ENCODE peak calls at places on chromosomes 5 and 9, in seven cellular contexts. X, S, Q, E, R, A and M are unnamed samples.

GRCh38 chr5:116572375-116573278 is 2.0 kb downstream of the SEMA6A start:
- DNase-seq in A (peak), S (no peak), R (no peak), E (peak), X (no peak), Q (no peak), M (no peak)

GRCh38 chr9:16985559-16986348 is 115.3 kb upstream of the BNC2 start:
- DNase-seq in Q (no peak), X (no peak), S (no peak), R (no peak), E (no peak), A (no peak), M (peak)

GRCh38 chr9:122367065-122367464 is 3.8 kb upstream of the PTGS1 start:
- DNase-seq in S (no peak), Q (no peak), R (no peak), X (no peak), E (no peak), A (no peak), M (no peak)

GRCh38 chr5:154968953-154969352 is 28.1 kb downstream of the MRPL22 start:
- DNase-seq in X (no peak), E (no peak), Q (peak), S (no peak), A (no peak), R (no peak), M (no peak)

GRCh38 chr9:70470050-70471015 is 55.9 kb upstream of the KLF9 start:
- DNase-seq in A (no peak), X (no peak), Q (no peak), E (no peak), S (peak), R (no peak), M (no peak)

GRCh38 chr5:16916262-16916878 is 19.7 kb downstream of the MYO10 start:
- DNase-seq in Q (no peak), S (no peak), R (no peak), X (peak), E (no peak), A (no peak), M (no peak)

GRCh38 chr5:111735829-111736228 is 21.2 kb downstream of the NREP start:
- DNase-seq in X (no peak), Q (no peak), S (no peak), R (no peak), A (no peak), E (no peak), M (no peak)

GRCh38 chr5:93606384-93606752 is 23.3 kb downstream of the NR2F1 start:
- DNase-seq in S (no peak), E (no peak), X (no peak), R (no peak), A (no peak), Q (no peak), M (no peak)

GRCh38 chr9:16131269-16131668 is 578.4 kb downstream of the CCDC171 start:
- DNase-seq in R (no peak), S (no peak), X (no peak), A (no peak), Q (no peak), E (no peak), M (no peak)

GRCh38 chr9:96158909-96159575 is 142.9 kb downstream of the HSD17B3 start:
- DNase-seq in X (no peak), Q (no peak), E (no peak), R (no peak), A (no peak), S (no peak), M (no peak)

GRCh38 chr5:90967851-90968250 is 409.3 kb downstream of the ADGRV1 start:
- DNase-seq in A (no peak), R (no peak), Q (no peak), X (no peak), S (no peak), E (no peak), M (no peak)

GRCh38 chr5:134003064-134003956 is 1.5 kb downstream of the VDAC1 start:
- DNase-seq in X (no peak), R (no peak), Q (no peak), S (no peak), A (no peak), E (peak), M (no peak)

GRCh38 chr9:80792721-80793120 is 896.6 kb downstream of the TLE1 start:
- DNase-seq in E (no peak), R (no peak), S (no peak), A (no peak), Q (no peak), X (no peak), M (no peak)

GRCh38 chr9:19429590-19429989 is 20.8 kb downstream of the ACER2 start:
- DNase-seq in X (no peak), S (no peak), Q (no peak), E (no peak), A (no peak), R (no peak), M (no peak)
- H3K4me3 ChIP-seq in X (no peak), S (no peak), Q (no peak), E (no peak), A (no peak), R (no peak), M (no peak)

GRCh38 chr5:175555168-175555745 is 76.9 kb downstream of the SFXN1 start:
- DNase-seq in A (no peak), E (no peak), Q (no peak), X (no peak), R (no peak), S (no peak), M (no peak)
- TF ChIP-seq YY1 in A (no peak), E (no peak), Q (no peak), X (no peak), R (no peak), S (no peak), M (no peak)

GRCh38 chr5:147573171-147573570 is 63.3 kb upstream of the DPYSL3 start:
- DNase-seq in E (no peak), S (no peak), A (no peak), Q (no peak), R (no peak), X (no peak), M (no peak)

GRCh38 chr5:147565524-147565923 is 55.7 kb upstream of the DPYSL3 start:
- DNase-seq in Q (no peak), A (no peak), E (no peak), X (no peak), R (no peak), S (peak), M (no peak)

GRCh38 chr5:147568710-147569109 is 58.8 kb upstream of the DPYSL3 start:
- DNase-seq in Q (no peak), E (no peak), A (no peak), X (no peak), R (no peak), S (no peak), M (no peak)

GRCh38 chr5:147567917-147568598 is 58.2 kb upstream of the DPYSL3 start:
- DNase-seq in A (no peak), Q (no peak), S (no peak), X (no peak), E (no peak), R (no peak), M (peak)
- H3K4me3 ChIP-seq in A (peak), Q (no peak), S (no peak), X (no peak), E (no peak), R (no peak), M (no peak)

GRCh38 chr5:1517838-1518237 is 5.9 kb downstream of the LPCAT1 start:
- DNase-seq in Q (no peak), A (peak), X (no peak), R (no peak), E (no peak), S (no peak), M (no peak)

GRCh38 chr5:1515311-1515920 is 8.3 kb downstream of the LPCAT1 start:
- DNase-seq in S (no peak), E (peak), X (no peak), Q (no peak), R (no peak), A (no peak), M (no peak)

GRCh38 chr5:1514027-1514818 is 9.5 kb downstream of the LPCAT1 start:
- DNase-seq in E (peak), X (no peak), R (no peak), Q (no peak), A (no peak), S (no peak), M (no peak)

GRCh38 chr5:1516615-1517601 is 6.9 kb downstream of the LPCAT1 start:
- DNase-seq in E (no peak), S (peak), X (no peak), Q (no peak), A (peak), R (no peak), M (no peak)

GRCh38 chr5:1515921-1516571 is 7.7 kb downstream of the LPCAT1 start:
- DNase-seq in R (no peak), E (no peak), S (peak), A (peak), Q (no peak), X (peak), M (no peak)
- TF ChIP-seq YY1 in R (no peak), E (no peak), S (no peak), A (no peak), Q (no peak), X (no peak), M (no peak)

GRCh38 chr5:147407094-147407681 is 102.7 kb downstream of the DPYSL3 start:
- DNase-seq in X (no peak), A (no peak), Q (no peak), E (no peak), S (no peak), R (no peak), M (no peak)

GRCh38 chr5:147406636-147407035 is 103.2 kb downstream of the DPYSL3 start:
- DNase-seq in A (no peak), E (no peak), R (no peak), Q (no peak), X (no peak), S (no peak), M (no peak)

GRCh38 chr5:147400836-147401235 is 109.0 kb downstream of the DPYSL3 start:
- DNase-seq in S (no peak), Q (no peak), A (no peak), R (no peak), X (no peak), E (no peak), M (no peak)

GRCh38 chr5:147403659-147404640 is 105.9 kb downstream of the DPYSL3 start:
- DNase-seq in Q (no peak), X (peak), R (peak), E (no peak), S (no peak), A (no peak), M (no peak)

DNA sequence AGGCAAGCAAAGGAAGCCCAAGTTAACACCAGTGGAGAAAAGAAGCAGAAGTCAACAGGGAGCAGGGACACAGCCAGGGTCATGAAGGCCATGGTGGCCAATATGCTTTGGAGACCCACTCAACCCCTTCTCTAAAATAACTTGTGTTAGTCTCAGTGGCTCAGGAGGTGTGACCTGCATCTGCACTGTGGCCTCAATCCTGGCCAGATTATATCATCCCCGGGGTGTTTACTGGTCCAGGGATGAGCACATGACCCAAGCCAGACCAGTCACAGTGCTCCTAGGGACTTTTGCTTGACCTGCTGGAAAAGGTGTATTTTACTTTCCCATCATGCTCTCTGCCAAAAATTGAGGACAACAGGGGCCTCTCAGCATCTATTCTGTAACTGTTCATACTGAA is 105.2 kb downstream of the DPYSL3 start:
- DNase-seq in R (peak), Q (no peak), X (no peak), E (no peak), A (no peak), S (no peak), M (no peak)
- H3K4me3 ChIP-seq in R (no peak), Q (no peak), X (peak), E (no peak), A (no peak), S (no peak), M (no peak)

GRCh38 chr5:76637490-76637889 is 14.3 kb upstream of the F2RL2 start:
- DNase-seq in E (no peak), S (no peak), R (no peak), A (no peak), X (no peak), Q (no peak), M (no peak)

GRCh38 chr5:76643371-76643770 is 20.2 kb upstream of the F2RL2 start:
- DNase-seq in X (no peak), E (no peak), Q (no peak), A (no peak), S (no peak), R (no peak), M (no peak)

GRCh38 chr5:76642390-76643040 is 19.3 kb upstream of the F2RL2 start:
- DNase-seq in X (no peak), R (no peak), E (no peak), S (no peak), Q (no peak), A (no peak), M (no peak)

GRCh38 chr5:76638466-76638865 is 15.3 kb upstream of the F2RL2 start:
- DNase-seq in S (no peak), A (no peak), Q (no peak), E (no peak), R (peak), X (no peak), M (no peak)

DNA sequence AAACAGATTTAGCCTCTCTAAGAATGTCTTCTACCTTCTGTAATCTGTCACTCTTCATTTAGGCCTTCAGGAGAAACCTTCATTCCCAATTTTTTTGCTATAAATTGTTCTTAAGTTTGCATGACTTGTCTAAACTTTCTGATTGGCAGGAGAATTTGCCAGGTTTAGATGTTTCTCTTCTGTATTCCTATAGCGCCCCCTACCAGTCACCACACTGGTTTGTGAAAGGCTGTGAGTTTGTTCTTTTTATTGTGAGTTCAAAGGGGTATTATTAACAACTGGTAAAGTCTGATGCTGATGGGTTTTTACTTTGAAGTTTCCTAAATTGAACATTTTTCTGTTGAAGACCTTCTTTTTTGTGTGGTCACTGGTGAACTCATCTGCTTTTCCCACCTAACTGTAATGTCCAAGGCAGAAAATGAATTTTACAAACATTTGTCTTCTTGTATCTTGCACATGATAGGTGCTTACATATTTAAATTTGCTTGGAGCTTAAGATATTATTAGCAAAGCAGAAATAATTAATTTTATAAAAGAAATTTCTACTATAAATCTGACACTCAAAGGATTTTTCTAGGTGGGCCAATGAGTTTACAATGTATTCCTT is 18.4 kb upstream of the F2RL2 start:
- DNase-seq in E (peak), X (peak), Q (peak), A (peak), R (peak), S (peak), M (peak)
- TF ChIP-seq YY1 in E (no peak), X (no peak), Q (no peak), A (no peak), R (no peak), S (no peak), M (no peak)